ENCODE peak calls at places on chromosomes 11 and 22, in six cellular contexts. B is HepG2, L is A549, A is SK-N-SH, R is K562, G is GM12878. P is an unnamed sample. For H3K4me1, the result is how much of the 10 kb centered on the place peaks cover.

GRCh38 chr11:30729187-30729713 is 143.1 kb upstream of the MPPED2 start:
- DNase-seq in B (no peak), L (no peak), A (no peak), R (no peak), G (no peak), P (no peak)

GRCh38 chr11:94142308-94143277 is 14.0 kb downstream of the PANX1 start:
- DNase-seq in B (peak), L (no peak), A (no peak), R (peak), G (no peak), P (no peak)

GRCh38 chr11:15955595-15955994 is 400.8 kb downstream of the SOX6 start:
- DNase-seq in B (no peak), L (no peak), A (no peak), R (no peak), G (no peak), P (peak)

GRCh38 chr22:37633082-37633692 is 6.3 kb upstream of the SH3BP1 start:
- DNase-seq in B (no peak), L (no peak), A (no peak), R (no peak), G (peak), P (no peak)

GRCh38 chr11:74008373-74009229 is at the start of gene UCP3:
- DNase-seq in B (no peak), L (no peak), A (no peak), R (no peak), G (no peak), P (no peak)

GRCh38 chr11:36326524-36327419 is 30.7 kb downstream of the PRR5L start:
- DNase-seq in B (no peak), L (no peak), A (no peak), R (no peak), G (no peak), P (no peak)

GRCh38 chr11:118306556-118306955 is 2.0 kb downstream of the CD3E start:
- DNase-seq in B (no peak), L (no peak), A (no peak), R (no peak), G (no peak), P (no peak)

GRCh38 chr11:84906995-84907394 is 720.1 kb downstream of the DLG2 start:
- DNase-seq in B (no peak), L (no peak), A (no peak), R (no peak), G (no peak), P (peak)

GRCh38 chr22:40021401-40022000 is 26.7 kb downstream of the FAM83F start:
- DNase-seq in B (no peak), L (no peak), A (no peak), R (no peak), G (no peak), P (no peak)

GRCh38 chr22:37690407-37690806 is 4.3 kb downstream of the NOL12 start:
- DNase-seq in B (no peak), L (no peak), A (no peak), R (no peak), G (no peak), P (no peak)

GRCh38 chr11:56296877-56297276 is 4.8 kb upstream of the OR8H1 start:
- DNase-seq in B (no peak), L (no peak), A (no peak), R (no peak), G (no peak), P (no peak)

GRCh38 chr11:34104680-34105078 is 750 bp upstream of the NAT10 start:
- DNase-seq in B (no peak), L (no peak), A (no peak), R (no peak), G (no peak), P (no peak)

DNA sequence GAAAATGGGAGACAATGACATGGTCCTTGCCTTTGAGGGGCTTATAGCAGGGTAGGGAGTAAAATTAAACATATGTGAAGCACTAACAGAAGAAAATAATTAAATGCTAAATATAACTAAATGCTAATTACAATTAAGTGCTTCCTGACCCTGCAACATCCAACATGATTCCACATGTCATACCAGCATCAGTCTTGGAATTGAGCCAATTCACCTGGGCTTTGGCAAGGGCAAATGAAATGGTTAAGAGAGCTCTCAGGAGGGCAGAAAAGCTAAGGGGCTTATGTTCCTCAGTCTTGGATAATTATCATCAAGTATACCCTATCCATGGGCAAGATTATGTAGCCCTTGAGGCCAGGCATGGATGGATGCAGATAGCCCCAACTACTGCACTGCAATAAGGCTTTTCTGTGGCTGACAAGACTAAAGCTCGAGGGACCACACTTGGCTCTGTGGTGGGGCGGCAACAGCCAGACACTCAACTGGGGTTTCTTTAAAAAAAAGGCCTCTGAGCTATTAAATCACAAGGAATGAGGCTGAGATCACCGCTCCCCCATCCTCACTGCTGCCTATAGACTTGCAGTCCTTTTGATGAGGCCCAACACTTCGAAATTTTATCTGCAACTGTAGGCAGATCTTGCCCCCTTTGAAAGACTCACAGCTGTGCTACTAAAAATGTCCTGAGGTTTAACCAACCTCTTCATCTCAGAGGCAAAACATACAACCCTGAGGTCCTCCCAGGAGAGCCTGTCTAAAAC is 39.0 kb downstream of the IL18BP start:
- DNase-seq in B (no peak), L (no peak), A (no peak), R (no peak), G (no peak), P (no peak)
- TF ChIP-seq SMC3 in B (no peak), L (no peak), A (no peak), R (no peak), G (no peak), P (no peak)

DNA sequence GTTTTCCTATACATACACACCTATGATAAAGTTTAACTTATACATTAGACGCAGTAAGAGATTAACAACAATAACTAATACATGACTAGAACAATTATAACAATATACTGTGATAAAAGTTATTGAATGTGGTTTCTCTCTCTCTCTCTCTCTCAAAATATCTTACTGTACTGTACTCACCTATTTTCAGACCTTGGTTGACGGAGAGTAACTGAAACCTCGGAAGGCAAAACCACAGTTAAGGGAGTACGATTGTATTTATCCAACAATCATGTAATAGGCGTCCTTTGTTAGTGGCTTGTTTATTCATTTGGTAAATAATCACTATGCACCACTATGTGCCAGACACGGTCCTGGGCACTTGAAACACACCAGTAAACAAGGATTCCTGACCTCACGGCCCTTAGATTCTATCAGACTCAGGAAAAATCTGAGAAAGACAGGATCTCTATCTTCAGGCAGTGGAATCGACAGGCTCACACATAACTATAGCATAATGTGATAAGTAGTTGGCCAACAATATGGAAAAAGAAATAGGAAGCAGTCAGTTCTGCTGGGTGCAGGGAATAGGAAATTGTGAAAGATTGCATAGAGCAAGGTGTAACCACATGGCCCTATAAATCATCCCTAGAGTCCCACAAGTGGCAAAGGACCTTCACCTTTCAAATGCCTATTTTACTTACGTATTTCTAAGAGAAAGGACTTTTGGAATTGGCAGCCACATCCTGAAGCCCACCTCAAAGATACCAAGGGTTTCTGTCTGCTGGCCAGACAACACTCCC is 12.0 kb downstream of the ETS1 start:
- DNase-seq in B (no peak), L (no peak), A (no peak), R (no peak), G (no peak), P (no peak)
- H3K4me1 ChIP-seq in B (under half), L (under half), A (under half), R (under half), G (under half), P (under half)

GRCh38 chr11:78828582-78829520 is 254.2 kb upstream of the NARS2 start:
- DNase-seq in B (no peak), L (no peak), A (no peak), R (no peak), G (no peak), P (no peak)
- TF ChIP-seq SMC3 in B (no peak), L (no peak), A (no peak), R (no peak), G (no peak), P (no peak)

DNA sequence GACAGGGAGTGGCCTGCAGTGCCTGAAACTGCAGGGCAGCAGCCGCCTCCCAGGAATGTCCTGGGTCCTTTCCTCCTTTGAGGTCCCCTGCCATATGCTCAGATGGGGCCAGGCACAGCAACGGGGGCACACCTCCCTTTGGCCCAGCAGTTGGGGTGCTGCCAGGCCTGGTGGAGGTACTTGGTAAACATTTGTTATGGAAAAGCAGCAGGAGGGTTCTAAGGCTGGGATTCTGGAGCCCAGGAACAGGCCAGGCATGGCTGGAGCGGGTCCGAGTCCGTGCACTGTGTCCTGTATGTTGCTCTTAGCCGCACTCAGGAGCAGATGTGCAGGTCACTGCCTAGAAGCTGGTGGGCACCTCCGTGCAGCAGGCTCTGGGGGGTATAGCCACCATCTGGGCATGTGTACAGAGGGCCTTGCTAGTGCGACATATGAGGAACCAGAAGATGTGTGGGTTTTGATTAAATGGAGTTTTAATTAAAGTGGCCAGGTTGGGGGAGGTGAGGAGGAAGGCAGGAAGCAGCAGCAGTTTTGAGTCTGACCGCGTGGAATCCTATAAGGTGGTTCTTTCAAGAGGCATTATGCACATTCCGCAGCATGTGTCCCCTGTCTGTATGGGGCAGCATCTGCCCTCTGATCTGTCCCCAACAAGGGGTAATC is 1.5 kb downstream of the ADORA2A start:
- DNase-seq in B (no peak), L (no peak), A (peak), R (no peak), G (no peak), P (no peak)
- H3K4me1 ChIP-seq in B (under half), L (under half), A (half or more), R (under half), G (half or more), P (under half)

GRCh38 chr11:19680824-19681368 is 31.7 kb upstream of the NAV2 start:
- DNase-seq in B (no peak), L (no peak), A (no peak), R (no peak), G (no peak), P (peak)
- TF ChIP-seq SMC3 in B (no peak), L (no peak), A (no peak), R (no peak), G (no peak), P (no peak)

P was measured in IMR-90.